ENCODE peak calls at places on chromosome 5, in seven cellular contexts. One of them, this sample, is unnamed.

GRCh38 chr5:103498211-103498610 is 64.4 kb downstream of the NUDT12 start:
- DNase-seq in SK-N-SH: no peak
- DNase-seq in IMR-90: no peak
- DNase-seq in HepG2: no peak
- DNase-seq in K562: no peak
- DNase-seq in H1: no peak
- DNase-seq in WTC11: no peak
- DNase-seq in this sample: no peak

GRCh38 chr5:109291090-109291489 is 118.7 kb downstream of the PJA2 start:
- DNase-seq in HepG2: no peak
- DNase-seq in K562: no peak
- DNase-seq in SK-N-SH: no peak
- DNase-seq in IMR-90: no peak
- DNase-seq in WTC11: peak
- DNase-seq in H1: no peak
- DNase-seq in this sample: no peak

GRCh38 chr5:142981886-142982820 is 212.0 kb downstream of the ARHGAP26 start:
- DNase-seq in K562: no peak
- DNase-seq in SK-N-SH: peak
- DNase-seq in WTC11: no peak
- DNase-seq in IMR-90: peak
- DNase-seq in H1: no peak
- DNase-seq in HepG2: peak
- DNase-seq in this sample: no peak

GRCh38 chr5:96657068-96657467 is 5.1 kb upstream of the CAST start:
- DNase-seq in H1: no peak
- DNase-seq in WTC11: no peak
- DNase-seq in IMR-90: peak
- DNase-seq in SK-N-SH: no peak
- DNase-seq in K562: peak
- DNase-seq in HepG2: peak
- DNase-seq in this sample: peak

GRCh38 chr5:123150089-123150488 is 61.0 kb downstream of the PRDM6 start:
- DNase-seq in WTC11: no peak
- DNase-seq in K562: no peak
- DNase-seq in H1: no peak
- DNase-seq in SK-N-SH: no peak
- DNase-seq in IMR-90: no peak
- DNase-seq in HepG2: no peak
- DNase-seq in this sample: no peak

GRCh38 chr5:90682278-90682677 is 123.7 kb downstream of the ADGRV1 start:
- DNase-seq in IMR-90: no peak
- DNase-seq in WTC11: no peak
- DNase-seq in SK-N-SH: no peak
- DNase-seq in K562: no peak
- DNase-seq in HepG2: no peak
- DNase-seq in H1: no peak
- DNase-seq in this sample: no peak

GRCh38 chr5:119187776-119188529 is 117.1 kb downstream of the DMXL1 start:
- DNase-seq in SK-N-SH: no peak
- DNase-seq in K562: no peak
- DNase-seq in HepG2: no peak
- DNase-seq in WTC11: no peak
- DNase-seq in H1: no peak
- DNase-seq in IMR-90: no peak
- DNase-seq in this sample: no peak

GRCh38 chr5:40799248-40799647 is 1.1 kb upstream of the PRKAA1 start:
- DNase-seq in HepG2: no peak
- DNase-seq in H1: no peak
- DNase-seq in SK-N-SH: no peak
- DNase-seq in IMR-90: peak
- DNase-seq in K562: no peak
- DNase-seq in WTC11: no peak
- DNase-seq in this sample: no peak

GRCh38 chr5:112657804-112658203 is 79.9 kb upstream of the APC start:
- DNase-seq in WTC11: no peak
- DNase-seq in SK-N-SH: no peak
- DNase-seq in K562: no peak
- DNase-seq in H1: no peak
- DNase-seq in HepG2: no peak
- DNase-seq in IMR-90: no peak
- DNase-seq in this sample: no peak

GRCh38 chr5:91384671-91385430 is 1.7 kb upstream of the ARRDC3 start:
- DNase-seq in H1: no peak
- DNase-seq in K562: peak
- DNase-seq in HepG2: peak
- DNase-seq in SK-N-SH: peak
- DNase-seq in IMR-90: peak
- DNase-seq in WTC11: no peak
- DNase-seq in this sample: peak

GRCh38 chr5:73039082-73039481 is 81.3 kb upstream of the TMEM171 start:
- DNase-seq in IMR-90: peak
- DNase-seq in HepG2: no peak
- DNase-seq in H1: no peak
- DNase-seq in K562: no peak
- DNase-seq in SK-N-SH: no peak
- DNase-seq in WTC11: peak
- DNase-seq in this sample: no peak

GRCh38 chr5:87562068-87562467 is 149.3 kb upstream of the CCNH start:
- DNase-seq in HepG2: no peak
- DNase-seq in WTC11: no peak
- DNase-seq in K562: no peak
- DNase-seq in IMR-90: no peak
- DNase-seq in H1: no peak
- DNase-seq in SK-N-SH: no peak
- DNase-seq in this sample: no peak

DNA sequence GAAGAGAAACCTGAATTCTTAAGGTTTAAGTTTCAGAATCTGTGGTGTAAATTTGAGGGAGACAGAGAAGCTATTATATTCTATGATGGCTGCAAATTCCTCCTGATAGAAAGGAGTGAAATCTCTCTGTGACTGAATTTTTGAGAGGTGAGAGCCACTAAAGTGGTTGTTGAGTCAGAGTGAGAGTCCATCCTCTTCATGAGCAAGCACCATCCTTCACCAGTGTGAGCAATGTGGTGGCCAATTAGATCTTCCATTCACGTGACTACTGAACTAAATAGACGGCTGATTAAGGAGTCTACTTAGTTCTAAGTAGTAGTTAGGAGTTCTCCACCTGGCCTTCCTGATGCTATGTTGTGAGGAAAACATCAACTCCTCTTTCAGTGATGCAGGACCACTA is 147.8 kb upstream of the CCNH start:
- DNase-seq in WTC11: no peak
- DNase-seq in H1: no peak
- DNase-seq in IMR-90: no peak
- DNase-seq in HepG2: no peak
- DNase-seq in SK-N-SH: no peak
- DNase-seq in K562: no peak
- DNase-seq in this sample: no peak
- TF ChIP-seq USF2 in WTC11: no peak
- TF ChIP-seq USF2 in H1: no peak
- TF ChIP-seq USF2 in IMR-90: no peak
- TF ChIP-seq USF2 in HepG2: no peak
- TF ChIP-seq USF2 in SK-N-SH: no peak
- TF ChIP-seq USF2 in K562: no peak
- TF ChIP-seq USF2 in this sample: no peak

DNA sequence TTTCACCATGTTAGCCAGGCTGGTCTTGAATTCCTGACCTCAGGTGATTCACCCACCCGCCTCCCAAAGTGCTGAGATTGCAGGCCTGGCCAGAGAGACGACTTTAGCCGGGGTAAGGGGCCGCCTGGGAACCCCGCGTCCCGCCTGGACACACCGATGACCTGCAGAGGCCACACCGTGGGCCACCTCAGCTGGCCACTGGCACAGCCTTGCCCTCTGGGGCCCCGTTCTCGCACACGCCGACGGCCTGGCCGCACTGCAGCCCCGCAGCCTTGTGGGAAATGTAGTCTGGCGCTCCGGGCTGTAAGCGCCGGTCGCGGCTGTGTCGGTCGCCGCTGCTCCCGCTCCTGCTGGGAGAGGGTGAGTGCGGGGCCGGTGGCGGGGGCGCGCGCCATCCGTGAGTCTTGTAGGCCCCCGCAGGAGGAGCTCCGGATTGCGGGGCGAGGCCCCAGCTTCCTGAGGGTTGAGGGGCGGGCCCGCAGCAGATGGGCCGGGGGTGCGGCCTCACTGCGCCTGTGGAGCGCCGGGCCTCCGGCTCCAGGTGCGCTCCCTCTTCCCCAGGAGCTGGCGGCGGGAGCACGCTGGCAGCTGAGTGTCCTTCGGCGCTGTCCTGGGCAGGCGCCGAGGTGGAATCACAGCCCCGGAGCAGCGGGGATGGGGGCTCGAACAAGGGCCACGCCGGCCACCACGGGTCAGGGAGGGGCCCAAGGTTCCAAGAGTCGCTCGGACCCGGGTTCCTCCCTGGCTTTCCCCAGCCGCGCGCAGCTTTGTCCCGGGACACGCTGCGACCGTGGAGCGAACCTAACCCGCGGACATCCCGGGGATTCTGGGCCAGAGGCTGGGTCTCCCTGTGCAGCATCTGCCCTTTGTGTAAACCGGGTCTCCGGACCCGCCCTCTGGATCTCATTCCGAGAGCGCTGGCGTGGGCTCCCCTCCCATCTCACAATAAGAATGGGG is at the start of gene ZFP2:
- DNase-seq in IMR-90: peak
- DNase-seq in HepG2: peak
- DNase-seq in K562: no peak
- DNase-seq in H1: peak
- DNase-seq in SK-N-SH: peak
- DNase-seq in WTC11: peak
- DNase-seq in this sample: peak
- TF ChIP-seq USF2 in IMR-90: no peak
- TF ChIP-seq USF2 in HepG2: no peak
- TF ChIP-seq USF2 in K562: no peak
- TF ChIP-seq USF2 in H1: no peak
- TF ChIP-seq USF2 in SK-N-SH: no peak
- TF ChIP-seq USF2 in WTC11: no peak
- TF ChIP-seq USF2 in this sample: no peak

DNA sequence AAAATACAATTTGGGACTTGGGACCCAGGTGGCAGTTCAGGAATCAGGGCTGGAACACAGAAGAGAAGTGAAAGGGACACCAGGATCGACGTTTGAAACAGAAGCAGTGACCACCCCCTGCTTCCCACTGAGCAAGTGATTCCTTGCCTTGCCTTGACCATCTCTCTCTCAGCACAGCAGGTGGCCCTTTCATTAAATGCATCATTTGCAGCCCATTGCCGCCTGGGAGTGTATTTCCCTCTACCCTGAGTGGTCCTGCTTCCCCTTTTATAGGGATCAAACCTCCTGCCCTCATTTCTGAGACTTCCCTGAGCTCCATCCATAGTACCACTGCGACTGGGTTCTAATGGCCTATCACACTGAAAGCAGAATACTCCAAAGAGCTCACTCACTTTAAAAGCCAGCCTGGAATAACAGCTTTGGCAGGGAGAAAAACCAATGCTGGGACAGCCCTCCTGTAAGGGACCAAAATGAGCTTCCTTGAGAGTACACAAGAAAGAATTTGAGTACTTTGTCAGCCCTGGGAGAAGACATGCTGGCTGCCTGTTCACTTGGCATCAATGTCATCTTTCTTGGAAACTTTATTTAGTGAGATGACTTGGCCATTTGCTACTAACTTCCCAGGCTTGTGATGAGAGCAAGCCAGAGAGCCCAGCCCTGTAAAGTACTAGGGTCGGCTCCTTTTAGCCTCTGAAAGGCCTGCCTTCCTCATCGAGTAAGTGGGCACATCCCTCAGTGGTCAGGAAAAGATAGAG is 149.7 kb downstream of the SLIT3 start:
- DNase-seq in WTC11: no peak
- DNase-seq in SK-N-SH: no peak
- DNase-seq in HepG2: no peak
- DNase-seq in H1: no peak
- DNase-seq in IMR-90: no peak
- DNase-seq in K562: no peak
- DNase-seq in this sample: no peak
- TF ChIP-seq USF2 in WTC11: no peak
- TF ChIP-seq USF2 in SK-N-SH: no peak
- TF ChIP-seq USF2 in HepG2: no peak
- TF ChIP-seq USF2 in H1: no peak
- TF ChIP-seq USF2 in IMR-90: no peak
- TF ChIP-seq USF2 in K562: no peak
- TF ChIP-seq USF2 in this sample: no peak

DNA sequence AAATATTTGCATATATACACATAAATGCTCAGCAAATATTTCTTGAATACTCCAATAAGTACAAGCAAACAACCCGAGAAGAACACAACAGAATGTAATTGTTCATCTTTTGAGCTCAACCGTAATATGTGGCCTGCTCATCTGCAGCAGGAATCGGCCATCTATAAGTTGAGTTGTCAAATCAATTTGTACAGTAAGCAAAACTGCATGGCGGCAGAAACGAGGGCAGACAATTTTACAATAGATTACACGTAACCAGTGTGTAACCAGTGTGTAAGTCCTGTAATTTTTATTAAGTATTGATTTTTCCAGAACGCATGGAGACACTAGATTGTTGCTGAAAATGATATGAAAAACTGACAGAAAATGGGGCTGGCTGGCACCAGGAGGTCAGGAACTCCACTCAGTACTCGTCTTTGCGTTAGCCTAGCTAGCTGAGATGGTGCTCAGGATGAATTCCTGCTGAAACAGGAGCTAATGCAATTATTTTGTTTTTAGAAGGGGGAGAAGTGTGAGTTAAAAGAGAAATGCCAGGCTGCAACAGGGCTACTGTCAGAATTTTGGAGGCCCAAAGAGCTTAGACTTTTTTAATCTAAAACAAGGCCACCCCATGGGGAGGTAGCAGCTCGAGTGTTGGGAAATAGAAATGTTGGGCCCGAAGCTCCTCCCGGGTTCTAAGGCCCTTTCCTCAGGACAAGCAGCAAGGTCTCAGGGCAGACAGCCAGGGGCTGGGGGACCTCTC is 682 bp downstream of the DHX29 start:
- DNase-seq in K562: no peak
- DNase-seq in SK-N-SH: peak
- DNase-seq in H1: no peak
- DNase-seq in WTC11: no peak
- DNase-seq in IMR-90: no peak
- DNase-seq in HepG2: peak
- DNase-seq in this sample: peak
- TF ChIP-seq USF2 in K562: peak
- TF ChIP-seq USF2 in SK-N-SH: no peak
- TF ChIP-seq USF2 in H1: no peak
- TF ChIP-seq USF2 in WTC11: no peak
- TF ChIP-seq USF2 in IMR-90: no peak
- TF ChIP-seq USF2 in HepG2: no peak
- TF ChIP-seq USF2 in this sample: no peak

DNA sequence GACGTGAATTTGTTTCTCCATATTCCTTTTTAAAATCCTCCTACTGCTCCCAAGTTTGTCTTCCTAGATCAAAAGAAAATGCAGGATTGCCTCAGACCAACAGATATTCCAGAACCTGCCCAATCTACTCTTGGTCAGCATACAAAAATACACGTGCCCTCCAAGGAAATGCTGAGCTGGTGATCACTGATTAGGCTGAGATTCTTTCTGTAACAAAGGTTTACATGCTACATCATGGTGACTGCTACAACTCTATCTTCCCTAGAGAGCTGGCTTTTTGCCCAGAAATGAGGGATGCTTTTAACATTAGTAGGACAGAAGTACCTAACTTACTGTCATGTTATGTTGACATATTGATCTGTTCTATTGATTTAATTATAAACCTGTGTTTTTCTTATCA is 35.5 kb downstream of the OR2Y1 start:
- DNase-seq in HepG2: peak
- DNase-seq in H1: no peak
- DNase-seq in SK-N-SH: no peak
- DNase-seq in WTC11: no peak
- DNase-seq in IMR-90: peak
- DNase-seq in K562: peak
- DNase-seq in this sample: peak
- TF ChIP-seq USF2 in HepG2: no peak
- TF ChIP-seq USF2 in H1: no peak
- TF ChIP-seq USF2 in SK-N-SH: no peak
- TF ChIP-seq USF2 in WTC11: no peak
- TF ChIP-seq USF2 in IMR-90: no peak
- TF ChIP-seq USF2 in K562: no peak
- TF ChIP-seq USF2 in this sample: no peak